ENCODE peak calls at places on chromosomes 5 and 9, in four cellular contexts. U is IMR-90; P is fibroblast of pulmonary artery; I is CD8-positive, alpha-beta T cell. V is an unnamed sample.

GRCh38 chr9:71781391-71781790 is 13.1 kb upstream of the CEMIP2 start:
- DNase-seq in U (no peak), P (no peak), I (no peak), V (no peak)

GRCh38 chr5:1010181-1010510 is 1.5 kb downstream of the NKD2 start:
- DNase-seq in U (no peak), P (no peak), I (no peak), V (peak; percentile 81)

GRCh38 chr5:31626604-31627234 is 12.2 kb upstream of the PDZD2 start:
- DNase-seq in U (no peak), P (no peak), I (no peak), V (no peak)

GRCh38 chr5:178236126-178236525 is 3.5 kb upstream of the PHYKPL start:
- DNase-seq in U (no peak), P (no peak), I (no peak), V (no peak)

GRCh38 chr9:91954841-91955471 is 4.9 kb upstream of the ROR2 start:
- DNase-seq in U (peak; percentile 91), P (peak; percentile 76), I (no peak), V (peak; percentile 92)

GRCh38 chr5:142319105-142319504 is 5.7 kb downstream of the SPRY4 start:
- DNase-seq in U (no peak), P (no peak), I (no peak), V (no peak)

GRCh38 chr5:135011355-135012032 is 22.5 kb downstream of the PITX1 start:
- DNase-seq in U (no peak), P (no peak), I (no peak), V (peak; percentile 79)

GRCh38 chr5:82349651-82350050 is 71.5 kb upstream of the RPS23 start:
- DNase-seq in U (no peak), P (no peak), I (no peak), V (no peak)

GRCh38 chr9:117768740-117769400 is 64.7 kb downstream of the TLR4 start:
- DNase-seq in U (no peak), P (peak; percentile 14), I (no peak), V (no peak)

GRCh38 chr5:100852988-100853449 is 50.1 kb downstream of the ST8SIA4 start:
- DNase-seq in U (no peak), P (no peak), I (no peak), V (no peak)

GRCh38 chr9:131656356-131657030 is 83.4 kb downstream of the RAPGEF1 start:
- DNase-seq in U (no peak), P (no peak), I (peak; percentile 53), V (no peak)

GRCh38 chr5:16690243-16690839 is 73.5 kb upstream of the RETREG1 start:
- DNase-seq in U (peak; percentile 51), P (peak; percentile 63), I (no peak), V (peak; percentile 90)

GRCh38 chr5:58810086-58810485 is 227.2 kb downstream of the RAB3C start:
- DNase-seq in U (no peak), P (no peak), I (no peak), V (no peak)

GRCh38 chr5:177419045-177419444 is 7.4 kb upstream of the GRK6 start:
- DNase-seq in U (peak; percentile 81), P (peak; percentile 85), I (no peak), V (peak; percentile 46)

GRCh38 chr9:122346478-122347347 is 24.1 kb upstream of the PTGS1 start:
- DNase-seq in U (no peak), P (peak; percentile 31), I (no peak), V (peak; percentile 91)

GRCh38 chr5:93607367-93608258 is 24.6 kb downstream of the NR2F1 start:
- DNase-seq in U (peak; percentile 89), P (peak; percentile 74), I (no peak), V (no peak)

GRCh38 chr9:127180457-127181314 is 58.3 kb upstream of the ANGPTL2 start:
- DNase-seq in U (no peak), P (no peak), I (no peak), V (peak; percentile 39)

GRCh38 chr5:154995679-154996078 is 17.9 kb upstream of the KIF4B start:
- DNase-seq in U (no peak), P (no peak), I (no peak), V (no peak)

GRCh38 chr9:98873535-98874432 is 66.3 kb downstream of the GALNT12 start:
- DNase-seq in U (no peak), P (peak; percentile 53), I (no peak), V (peak; percentile 85)

GRCh38 chr9:124392254-124392653 is 23.0 kb downstream of the PSMB7 start:
- DNase-seq in U (no peak), P (no peak), I (no peak), V (no peak)

GRCh38 chr5:7868773-7869473 is at the start of the genes FASTKD3 and MTRR:
- DNase-seq in U (peak; percentile 91), P (peak; percentile 94), I (peak; percentile 81), V (peak; percentile 98)

GRCh38 chr9:17829812-17830385 is 251.0 kb downstream of the SH3GL2 start:
- DNase-seq in U (no peak), P (no peak), I (no peak), V (no peak)

GRCh38 chr5:34881246-34881645 is 34.1 kb downstream of the RAD1 start:
- DNase-seq in U (no peak), P (no peak), I (no peak), V (no peak)

GRCh38 chr5:16179511-16179935 is at the start of gene MARCHF11:
- DNase-seq in U (no peak), P (no peak), I (no peak), V (no peak)

GRCh38 chr5:57524661-57525060 is 42.0 kb upstream of the ACTBL2 start:
- DNase-seq in U (no peak), P (no peak), I (no peak), V (no peak)
- H3K4me3 ChIP-seq in U (no peak overlapping the region), P (no peak overlapping the region), I (no peak overlapping the region), V (no peak overlapping the region)

DNA sequence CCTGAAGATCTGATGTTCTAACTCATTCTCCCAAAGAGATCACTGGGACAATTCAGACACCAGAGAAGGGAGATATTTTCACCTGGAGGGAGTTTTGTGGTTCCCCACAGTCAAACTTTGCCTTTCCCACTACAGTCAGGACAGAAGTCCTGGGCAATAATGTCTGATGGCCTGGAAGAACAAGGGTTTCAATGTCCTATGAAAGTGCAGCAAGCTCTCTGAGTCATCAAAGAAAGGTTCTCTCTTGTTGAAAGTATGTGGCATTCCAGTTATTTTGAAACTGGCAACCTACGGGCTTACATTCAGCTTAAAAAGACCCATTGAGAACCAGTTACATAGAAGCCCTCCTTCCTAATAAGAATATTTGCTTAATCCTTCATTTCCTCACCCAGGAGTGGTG is 103.9 kb downstream of the INSYN2B start:
- DNase-seq in U (peak; percentile 49), P (peak; percentile 34), I (no peak), V (peak; percentile 58)
- H3K4me3 ChIP-seq in U (no peak overlapping the region), P (no peak overlapping the region), I (no peak overlapping the region), V (no peak overlapping the region)

GRCh38 chr9:106920091-106920490 is 57.1 kb downstream of the ZNF462 start:
- DNase-seq in U (no peak), P (no peak), I (no peak), V (no peak)

GRCh38 chr9:106918825-106919509 is 56.0 kb downstream of the ZNF462 start:
- DNase-seq in U (no peak), P (no peak), I (no peak), V (no peak)

GRCh38 chr9:106921341-106921899 is 58.5 kb downstream of the ZNF462 start:
- DNase-seq in U (peak; percentile 84), P (peak; percentile 83), I (no peak), V (no peak)

GRCh38 chr9:106921989-106922388 is 59.0 kb downstream of the ZNF462 start:
- DNase-seq in U (peak; percentile 73), P (peak; percentile 20), I (no peak), V (no peak)

DNA sequence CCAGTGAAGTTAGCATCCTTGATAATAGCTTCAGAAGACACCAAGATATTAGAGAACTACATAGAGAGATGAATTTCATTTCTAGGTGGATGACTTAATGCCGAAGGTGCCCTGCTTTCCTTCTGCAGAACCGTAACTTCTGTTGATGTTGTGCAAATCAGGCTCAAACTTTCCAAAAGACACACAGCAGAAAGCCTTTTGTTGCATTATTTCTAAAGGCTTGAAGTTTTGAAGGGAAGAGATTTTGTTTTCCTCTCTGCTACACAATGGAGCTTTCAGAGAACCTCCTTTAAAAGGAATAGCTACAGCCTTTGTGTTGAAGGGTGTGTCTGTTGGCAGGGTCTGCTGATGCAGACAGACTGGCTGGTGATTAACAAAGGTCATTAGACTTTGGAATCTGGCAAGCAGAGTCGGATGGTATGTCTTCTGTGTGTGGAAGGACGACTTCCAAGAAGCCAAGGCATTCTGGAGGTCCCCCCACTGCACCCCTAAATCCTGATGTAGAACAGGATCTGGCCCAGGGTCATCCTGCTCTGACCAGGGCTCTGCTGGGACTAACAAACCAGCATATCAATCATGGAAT is 57.8 kb downstream of the ZNF462 start:
- DNase-seq in U (peak; percentile 21), P (peak; percentile 49), I (no peak), V (no peak)
- H3K4me3 ChIP-seq in U (no peak overlapping the region), P (no peak overlapping the region), I (no peak overlapping the region), V (no peak overlapping the region)

GRCh38 chr5:173740400-173740799 is 124.0 kb upstream of the BOD1 start:
- DNase-seq in U (no peak), P (no peak), I (no peak), V (no peak)

GRCh38 chr5:173743641-173744343 is 127.3 kb upstream of the BOD1 start:
- DNase-seq in U (no peak), P (no peak), I (no peak), V (no peak)

GRCh38 chr5:173744527-173744926 is 128.1 kb upstream of the BOD1 start:
- DNase-seq in U (no peak), P (no peak), I (no peak), V (no peak)

GRCh38 chr5:173741729-173742431 is 125.4 kb upstream of the BOD1 start:
- DNase-seq in U (no peak), P (no peak), I (no peak), V (no peak)

GRCh38 chr5:173742432-173742816 is 126.0 kb upstream of the BOD1 start:
- DNase-seq in U (no peak), P (no peak), I (no peak), V (no peak)
- H3K4me3 ChIP-seq in U (no peak overlapping the region), P (no peak overlapping the region), I (no peak overlapping the region), V (no peak overlapping the region)

GRCh38 chr9:967436-967835 is 9.0 kb upstream of the DMRT3 start:
- DNase-seq in U (no peak), P (no peak), I (no peak), V (no peak)

GRCh38 chr9:966936-967335 is 9.5 kb upstream of the DMRT3 start:
- DNase-seq in U (no peak), P (no peak), I (no peak), V (no peak)

GRCh38 chr9:969693-970309 is 6.7 kb upstream of the DMRT3 start:
- DNase-seq in U (no peak), P (no peak), I (no peak), V (no peak)

GRCh38 chr9:969310-969692 is 7.2 kb upstream of the DMRT3 start:
- DNase-seq in U (no peak), P (no peak), I (no peak), V (no peak)

DNA sequence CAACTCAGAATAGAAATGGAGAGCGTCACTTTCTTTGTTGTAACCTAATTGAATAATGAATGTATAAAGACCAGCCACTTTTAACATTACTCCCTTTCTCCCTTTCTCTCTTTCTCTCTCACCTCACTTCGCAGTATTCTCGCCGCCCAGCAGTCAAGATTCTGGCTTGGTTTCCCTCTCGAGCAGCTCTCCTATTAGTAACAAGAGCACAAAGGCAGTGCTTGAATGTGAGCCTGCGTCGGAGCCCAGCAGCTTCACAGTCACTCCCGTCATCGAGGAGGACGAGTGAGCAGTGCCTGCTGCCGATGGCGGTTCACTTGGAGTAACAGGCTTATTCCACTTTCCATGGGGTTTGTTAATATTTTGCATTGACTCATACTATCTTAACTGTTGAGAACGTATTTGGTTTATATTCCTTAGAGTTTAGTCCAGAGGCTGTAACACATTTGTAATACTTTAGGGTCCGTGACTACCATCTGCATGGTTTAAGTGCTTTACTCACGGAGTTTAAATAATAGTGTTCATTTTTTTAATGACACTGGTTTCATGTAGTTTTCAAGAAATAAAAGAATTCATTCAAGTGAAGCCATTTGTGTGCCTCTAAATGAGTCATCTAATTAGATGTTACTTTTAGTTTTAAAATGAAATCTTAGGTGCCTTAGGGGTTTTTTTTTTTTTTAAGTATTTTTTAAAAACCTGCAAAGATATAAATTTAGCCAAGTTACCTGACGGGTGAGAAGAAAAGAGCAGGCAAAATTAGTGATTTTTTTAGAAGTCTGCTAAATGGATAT is 8.4 kb upstream of the DMRT3 start:
- DNase-seq in U (peak; percentile 13), P (no peak), I (no peak), V (no peak)
- H3K4me3 ChIP-seq in U (no peak overlapping the region), P (no peak overlapping the region), I (no peak overlapping the region), V (peak overlapping the region; percentile 33)